ENCODE peak calls at places on chromosomes 5 and 9, in six cellular contexts. P, G, N, Y, F and D are unnamed samples.

GRCh38 chr9:35914307-35914807 is 5.1 kb downstream of the SPAAR start:
- DNase-seq in N (peak), G (no peak), F (no peak), Y (peak), P (peak), D (peak)

GRCh38 chr9:97388721-97389238 is 23.1 kb upstream of the TDRD7 start:
- DNase-seq in Y (no peak), P (no peak), G (no peak), F (peak), N (no peak), D (no peak)

GRCh38 chr9:137149942-137150484 is 11.1 kb downstream of the GRIN1 start:
- DNase-seq in P (no peak), G (no peak), Y (no peak), N (no peak), F (no peak), D (no peak)

GRCh38 chr5:427415-428087 is 15.4 kb upstream of the EXOC3 start:
- DNase-seq in P (no peak), Y (no peak), F (no peak), N (no peak), G (no peak), D (no peak)

GRCh38 chr5:2532809-2533208 is 218.7 kb downstream of the IRX2 start:
- DNase-seq in P (no peak), N (no peak), F (no peak), G (no peak), Y (no peak), D (no peak)

GRCh38 chr5:77211013-77211690 is 672 bp downstream of the PDE8B start:
- DNase-seq in F (peak), P (no peak), G (no peak), N (no peak), Y (peak), D (no peak)

GRCh38 chr9:137590469-137591383 is at the start of gene ZMYND19:
- DNase-seq in F (peak), G (peak), P (peak), N (peak), Y (peak), D (peak)

GRCh38 chr5:148968311-148968710 is 94.6 kb downstream of the SH3TC2 start:
- DNase-seq in Y (no peak), N (no peak), P (no peak), F (no peak), G (no peak), D (no peak)

GRCh38 chr5:56440871-56441740 is 208.0 kb upstream of the ANKRD55 start:
- DNase-seq in Y (no peak), P (peak), G (no peak), F (no peak), N (no peak), D (no peak)

GRCh38 chr5:145588113-145588512 is 247.0 kb downstream of the PRELID2 start:
- DNase-seq in F (no peak), G (no peak), N (no peak), Y (no peak), P (no peak), D (no peak)

GRCh38 chr5:5828619-5829018 is 406.1 kb downstream of the ICE1 start:
- DNase-seq in Y (no peak), F (no peak), P (no peak), N (no peak), G (no peak), D (no peak)

GRCh38 chr9:133563286-133564213 is 29.0 kb downstream of the ADAMTSL2 start:
- DNase-seq in G (no peak), F (no peak), P (peak), Y (no peak), N (peak), D (no peak)

GRCh38 chr5:133512896-133513295 is 99.4 kb downstream of the FSTL4 start:
- DNase-seq in G (no peak), P (no peak), Y (no peak), N (no peak), F (no peak), D (no peak)

GRCh38 chr5:171798413-171798812 is 12.8 kb downstream of the SMIM23 start:
- DNase-seq in G (no peak), N (no peak), F (no peak), Y (no peak), P (no peak), D (no peak)

GRCh38 chr9:101626295-101626694 is 31.5 kb upstream of the PPP3R2 start:
- DNase-seq in F (no peak), P (no peak), N (no peak), Y (no peak), G (no peak), D (no peak)

GRCh38 chr9:107782789-107783188 is 293.2 kb upstream of the KLF4 start:
- DNase-seq in N (no peak), G (no peak), Y (no peak), P (peak), F (no peak), D (no peak)

GRCh38 chr5:98510111-98510510 is 263.4 kb upstream of the RGMB start:
- DNase-seq in Y (peak), P (peak), F (no peak), G (no peak), N (no peak), D (peak)

GRCh38 chr5:96637191-96637590 is 25.0 kb upstream of the CAST start:
- DNase-seq in Y (no peak), F (no peak), P (no peak), N (no peak), G (no peak), D (no peak)

GRCh38 chr9:36840895-36841536 is 193.1 kb downstream of the PAX5 start:
- DNase-seq in P (no peak), G (no peak), N (no peak), Y (no peak), F (no peak), D (no peak)

GRCh38 chr9:131480258-131480657 is 22.5 kb upstream of the POMT1 start:
- DNase-seq in F (no peak), Y (no peak), N (no peak), G (no peak), P (no peak), D (no peak)

GRCh38 chr9:89928106-89928505 is 323.3 kb downstream of the GADD45G start:
- DNase-seq in F (no peak), G (no peak), N (no peak), P (no peak), Y (no peak), D (no peak)